ENCODE peak calls at places on chromosome 22, in four cellular contexts. One of them, this sample, is unnamed.
A peak's percentile ranks its signal among the peaks of the same experiment; 100 is the strongest.

GRCh38 chr22:50420581-50420980 is 54.3 kb downstream of the SBF1 start:
- DNase-seq in GM23338: no peak
- DNase-seq in IMR-90: no peak
- DNase-seq in epithelial cell of esophagus: no peak
- DNase-seq in this sample: no peak

GRCh38 chr22:50206599-50206998 is 5.8 kb downstream of the SELENOO start:
- DNase-seq in epithelial cell of esophagus: peak; percentile 35
- DNase-seq in IMR-90: peak; percentile 26
- DNase-seq in GM23338: peak; percentile 88
- DNase-seq in this sample: peak; percentile 79

GRCh38 chr22:32665676-32666075 is 135.8 kb upstream of the TIMP3 start:
- DNase-seq in epithelial cell of esophagus: peak; percentile 84
- DNase-seq in IMR-90: peak; percentile 55
- DNase-seq in GM23338: no peak
- DNase-seq in this sample: peak; percentile 41

GRCh38 chr22:50686794-50687193 is 14.2 kb downstream of the SHANK3 start:
- DNase-seq in epithelial cell of esophagus: no peak
- DNase-seq in IMR-90: no peak
- DNase-seq in GM23338: no peak
- DNase-seq in this sample: no peak

GRCh38 chr22:30324008-30324730 is 2.6 kb downstream of the TBC1D10A start:
- DNase-seq in IMR-90: peak; percentile 47
- DNase-seq in epithelial cell of esophagus: no peak
- DNase-seq in GM23338: no peak
- DNase-seq in this sample: no peak

GRCh38 chr22:30830907-30831306 is 136.2 kb downstream of the OSBP2 start:
- DNase-seq in IMR-90: peak; percentile 97
- DNase-seq in epithelial cell of esophagus: peak; percentile 99
- DNase-seq in GM23338: peak; percentile 46
- DNase-seq in this sample: peak; percentile 92

GRCh38 chr22:45240810-45241631 is at the start of gene KIAA0930:
- DNase-seq in IMR-90: peak; percentile 68
- DNase-seq in GM23338: peak; percentile 94
- DNase-seq in epithelial cell of esophagus: peak; percentile 68
- DNase-seq in this sample: peak; percentile 80

GRCh38 chr22:23364389-23364788 is 184.1 kb downstream of the BCR start:
- DNase-seq in GM23338: no peak
- DNase-seq in IMR-90: no peak
- DNase-seq in epithelial cell of esophagus: no peak
- DNase-seq in this sample: no peak

GRCh38 chr22:21073023-21073422 is 27.3 kb downstream of the LRRC74B start:
- DNase-seq in IMR-90: no peak
- DNase-seq in epithelial cell of esophagus: peak; percentile 71
- DNase-seq in GM23338: no peak
- DNase-seq in this sample: no peak

GRCh38 chr22:23376256-23376655 is 195.9 kb downstream of the BCR start:
- DNase-seq in IMR-90: no peak
- DNase-seq in GM23338: peak; percentile 75
- DNase-seq in epithelial cell of esophagus: peak; percentile 39
- DNase-seq in this sample: no peak

GRCh38 chr22:45919504-45920286 is 57.3 kb downstream of the WNT7B start:
- DNase-seq in epithelial cell of esophagus: peak; percentile 75
- DNase-seq in IMR-90: no peak
- DNase-seq in GM23338: no peak
- DNase-seq in this sample: no peak

GRCh38 chr22:19943665-19944026 is 2.0 kb upstream of the TXNRD2 start:
- DNase-seq in GM23338: peak; percentile 49
- DNase-seq in epithelial cell of esophagus: no peak
- DNase-seq in IMR-90: peak; percentile 76
- DNase-seq in this sample: peak; percentile 75

GRCh38 chr22:26812731-26813130 is 155.3 kb downstream of the MIAT start:
- DNase-seq in GM23338: no peak
- DNase-seq in IMR-90: no peak
- DNase-seq in epithelial cell of esophagus: no peak
- DNase-seq in this sample: no peak

GRCh38 chr22:23236026-23236425 is 55.7 kb downstream of the BCR start:
- DNase-seq in IMR-90: peak; percentile 15
- DNase-seq in GM23338: no peak
- DNase-seq in epithelial cell of esophagus: no peak
- DNase-seq in this sample: no peak

GRCh38 chr22:46373166-46373565 is 37.7 kb downstream of the TRMU start:
- DNase-seq in epithelial cell of esophagus: no peak
- DNase-seq in IMR-90: no peak
- DNase-seq in GM23338: no peak
- DNase-seq in this sample: no peak

GRCh38 chr22:47548953-47549740 is 786.7 kb downstream of the TBC1D22A start:
- DNase-seq in epithelial cell of esophagus: no peak
- DNase-seq in IMR-90: no peak
- DNase-seq in GM23338: no peak
- DNase-seq in this sample: no peak

GRCh38 chr22:47549741-47550340 is 787.4 kb downstream of the TBC1D22A start:
- DNase-seq in GM23338: no peak
- DNase-seq in IMR-90: no peak
- DNase-seq in epithelial cell of esophagus: no peak
- DNase-seq in this sample: no peak

GRCh38 chr22:47550524-47551437 is 788.3 kb downstream of the TBC1D22A start:
- DNase-seq in IMR-90: no peak
- DNase-seq in epithelial cell of esophagus: no peak
- DNase-seq in GM23338: no peak
- DNase-seq in this sample: no peak

GRCh38 chr22:47547239-47547661 is 784.8 kb downstream of the TBC1D22A start:
- DNase-seq in GM23338: no peak
- DNase-seq in epithelial cell of esophagus: no peak
- DNase-seq in IMR-90: no peak
- DNase-seq in this sample: no peak

GRCh38 chr22:47547881-47548630 is 785.6 kb downstream of the TBC1D22A start:
- DNase-seq in epithelial cell of esophagus: no peak
- DNase-seq in GM23338: no peak
- DNase-seq in IMR-90: no peak
- DNase-seq in this sample: no peak
- TF ChIP-seq CTCF in epithelial cell of esophagus: no peak
- TF ChIP-seq CTCF in GM23338: no peak
- TF ChIP-seq CTCF in IMR-90: no peak
- TF ChIP-seq CTCF in this sample: no peak

DNA sequence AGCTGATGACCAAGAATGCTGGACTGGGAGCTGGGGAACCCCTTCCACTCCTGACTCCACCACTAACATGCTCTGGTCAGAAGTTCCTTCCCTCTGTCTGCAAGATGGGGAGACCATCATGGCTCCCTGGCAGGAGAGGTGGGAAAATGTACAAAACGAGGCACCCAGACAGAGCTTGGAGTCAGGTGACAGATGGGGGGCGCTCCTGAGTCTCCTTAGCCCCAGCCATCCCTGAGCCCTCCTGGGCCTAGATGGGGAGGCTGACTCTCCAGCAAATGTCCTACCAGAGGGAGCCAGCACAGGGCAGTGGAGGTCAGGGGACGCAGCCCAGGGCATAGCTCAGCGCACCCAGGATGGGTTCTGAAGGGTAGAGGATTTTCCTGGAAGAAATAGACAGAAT is 20.0 kb downstream of the KCNJ4 start:
- DNase-seq in IMR-90: no peak
- DNase-seq in GM23338: peak; percentile 65
- DNase-seq in epithelial cell of esophagus: no peak
- DNase-seq in this sample: no peak
- TF ChIP-seq CTCF in IMR-90: no peak
- TF ChIP-seq CTCF in GM23338: peak; percentile 55
- TF ChIP-seq CTCF in epithelial cell of esophagus: no peak
- TF ChIP-seq CTCF in this sample: no peak

GRCh38 chr22:39543095-39543494 is 10.5 kb upstream of the RPS19BP1 start:
- DNase-seq in IMR-90: peak; percentile 32
- DNase-seq in GM23338: peak; percentile 87
- DNase-seq in epithelial cell of esophagus: peak; percentile 44
- DNase-seq in this sample: peak; percentile 68
- TF ChIP-seq CTCF in IMR-90: peak; percentile 55
- TF ChIP-seq CTCF in GM23338: peak; percentile 73
- TF ChIP-seq CTCF in epithelial cell of esophagus: peak; percentile 53
- TF ChIP-seq CTCF in this sample: peak; percentile 47

DNA sequence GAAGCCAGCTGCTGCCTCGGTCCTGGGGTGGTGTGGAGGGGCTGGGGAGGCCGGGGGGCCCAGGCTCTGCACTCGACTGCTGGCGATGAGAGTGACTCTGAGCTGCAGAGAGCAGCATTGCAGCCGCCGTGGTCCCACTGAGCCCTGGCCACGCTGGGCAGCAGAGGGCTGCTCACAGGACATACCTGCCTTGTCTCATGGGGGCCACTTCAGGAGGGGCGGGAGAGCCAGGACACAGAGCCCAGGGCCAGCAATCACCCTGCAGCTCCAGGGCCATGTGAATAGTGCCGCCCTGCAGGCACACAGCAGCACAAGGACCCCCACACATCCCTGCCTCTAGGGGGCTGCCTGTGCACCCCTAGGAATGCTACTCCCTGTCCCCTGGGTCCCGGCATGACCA is 147.0 kb downstream of the CRYBB2 start:
- DNase-seq in epithelial cell of esophagus: no peak
- DNase-seq in GM23338: peak; percentile 43
- DNase-seq in IMR-90: no peak
- DNase-seq in this sample: peak; percentile 23
- TF ChIP-seq CTCF in epithelial cell of esophagus: no peak
- TF ChIP-seq CTCF in GM23338: peak; percentile 38
- TF ChIP-seq CTCF in IMR-90: no peak
- TF ChIP-seq CTCF in this sample: no peak

GRCh38 chr22:36204641-36205032 is 3.0 kb upstream of the APOL4 start:
- DNase-seq in IMR-90: no peak
- DNase-seq in GM23338: peak; percentile 15
- DNase-seq in epithelial cell of esophagus: no peak
- DNase-seq in this sample: no peak
- TF ChIP-seq CTCF in IMR-90: no peak
- TF ChIP-seq CTCF in GM23338: no peak
- TF ChIP-seq CTCF in epithelial cell of esophagus: no peak
- TF ChIP-seq CTCF in this sample: no peak